ENCODE peak calls at places on chromosomes 11 and 22, in four cellular contexts. B is suprapubic skin; J is Jurkat, Clone E6-1; A is bronchial epithelial cell. I is an unnamed sample.

GRCh38 chr11:62708423-62709261 is 1.2 kb downstream of the GNG3 start:
- DNase-seq in J (no peak), B (no peak), A (peak; percentile 38), I (peak; percentile 53)

GRCh38 chr11:70381872-70382842 is 16.2 kb upstream of the CTTN start:
- DNase-seq in J (no peak), B (no peak), A (no peak), I (no peak)

GRCh38 chr11:131370090-131370751 is at the start of gene NTM:
- DNase-seq in J (no peak), B (no peak), A (peak; percentile 22), I (peak; percentile 69)

GRCh38 chr22:38792833-38793232 is 1.1 kb downstream of the DNAL4 start:
- DNase-seq in B (no peak), A (peak; percentile 72), J (no peak), I (no peak)

GRCh38 chr22:47375621-47376321 is 613.3 kb downstream of the TBC1D22A start:
- DNase-seq in A (no peak), J (no peak), B (no peak), I (no peak)

GRCh38 chr11:91231226-91231625 is 993.4 kb upstream of the FAT3 start:
- DNase-seq in A (no peak), B (no peak), J (no peak), I (no peak)

GRCh38 chr11:29333993-29334780 is 682.6 kb downstream of the KCNA4 start:
- DNase-seq in A (peak; percentile 58), J (peak; percentile 11), B (no peak), I (peak; percentile 18)

GRCh38 chr22:19984201-19984753 is 32.3 kb downstream of the ARVCF start:
- DNase-seq in A (peak; percentile 95), B (no peak), J (no peak), I (no peak)

GRCh38 chr11:33912405-33913361 is 20.8 kb upstream of the LMO2 start:
- DNase-seq in J (no peak), B (no peak), A (peak; percentile 95), I (no peak)

GRCh38 chr11:100925935-100926334 is 203.7 kb downstream of the PGR start:
- DNase-seq in B (no peak), A (peak; percentile 69), J (no peak), I (peak; percentile 26)

GRCh38 chr11:119339581-119340334 is 925 bp downstream of the C1QTNF5 start:
- DNase-seq in A (no peak), J (no peak), B (no peak), I (peak; percentile 63)

GRCh38 chr11:636511-637332 is at the start of gene DRD4:
- DNase-seq in J (no peak), A (no peak), B (no peak), I (no peak)

GRCh38 chr11:129319201-129319600 is 56.4 kb upstream of the BARX2 start:
- DNase-seq in A (no peak), J (no peak), B (no peak), I (no peak)

GRCh38 chr11:129319751-129320150 is 55.9 kb upstream of the BARX2 start:
- DNase-seq in B (no peak), A (no peak), J (no peak), I (no peak)

GRCh38 chr11:129316781-129317180 is 58.9 kb upstream of the BARX2 start:
- DNase-seq in A (no peak), J (no peak), B (no peak), I (no peak)

GRCh38 chr11:129315781-129316579 is 59.7 kb upstream of the BARX2 start:
- DNase-seq in A (peak; percentile 83), B (no peak), J (no peak), I (peak; percentile 65)

DNA sequence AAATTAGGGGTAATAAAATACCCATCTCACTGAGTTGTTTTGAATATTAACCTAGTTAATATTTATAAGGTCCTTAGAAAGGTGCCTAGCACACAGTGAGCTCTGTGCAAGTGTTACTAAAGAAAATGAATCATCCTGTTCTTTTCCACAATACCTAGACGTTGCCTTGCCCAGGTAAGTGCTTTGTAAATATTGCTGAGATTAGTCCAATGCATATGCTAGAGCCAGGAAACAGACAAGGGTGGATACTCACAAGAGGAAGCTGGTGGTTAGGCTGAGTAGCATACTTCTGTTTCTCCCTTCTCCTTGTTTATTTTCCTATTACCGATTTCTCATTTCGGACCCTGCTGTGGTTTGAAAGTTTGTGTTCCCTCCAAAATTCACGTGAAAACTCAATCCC is 58.1 kb upstream of the BARX2 start:
- DNase-seq in J (no peak), B (no peak), A (peak; percentile 96), I (peak; percentile 89)
- H3K4me3 ChIP-seq in J (no peak overlapping the region), B (no peak overlapping the region), A (no peak overlapping the region), I (no peak overlapping the region)

DNA sequence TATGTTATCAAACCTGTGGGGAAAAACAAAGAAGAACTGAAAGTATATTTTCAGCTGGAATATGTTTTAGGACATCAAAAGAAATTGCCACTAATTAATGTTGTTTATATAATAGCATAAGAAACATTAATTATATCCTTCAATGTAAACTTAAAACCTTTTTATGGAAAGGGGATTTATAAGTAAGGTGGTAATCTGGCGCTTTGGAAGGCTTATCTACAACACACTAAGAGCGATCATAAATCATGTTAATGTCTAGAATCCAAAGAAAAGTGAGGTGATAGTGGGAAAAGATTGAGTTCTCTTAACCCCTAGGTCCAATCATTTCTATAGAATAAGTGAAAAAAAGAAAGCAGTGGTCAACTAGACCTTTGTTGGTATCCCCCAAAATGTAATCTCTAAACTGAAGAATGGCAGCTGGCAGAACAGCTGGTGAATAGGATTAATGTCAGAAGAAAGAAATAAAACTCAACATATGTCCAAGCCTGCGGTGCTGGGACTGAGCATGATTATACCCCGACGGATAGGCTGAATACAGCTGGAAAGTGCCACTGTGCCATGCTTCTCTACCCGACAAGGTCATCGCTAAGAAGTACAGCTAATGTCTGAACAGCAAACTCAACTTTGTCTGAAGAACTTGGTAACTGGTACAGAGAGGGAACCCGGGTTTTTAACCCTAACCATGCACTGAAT is 64.0 kb downstream of the SOX6 start:
- DNase-seq in J (no peak), A (no peak), B (no peak), I (no peak)
- H3K4me3 ChIP-seq in J (no peak overlapping the region), A (no peak overlapping the region), B (no peak overlapping the region), I (no peak overlapping the region)

DNA sequence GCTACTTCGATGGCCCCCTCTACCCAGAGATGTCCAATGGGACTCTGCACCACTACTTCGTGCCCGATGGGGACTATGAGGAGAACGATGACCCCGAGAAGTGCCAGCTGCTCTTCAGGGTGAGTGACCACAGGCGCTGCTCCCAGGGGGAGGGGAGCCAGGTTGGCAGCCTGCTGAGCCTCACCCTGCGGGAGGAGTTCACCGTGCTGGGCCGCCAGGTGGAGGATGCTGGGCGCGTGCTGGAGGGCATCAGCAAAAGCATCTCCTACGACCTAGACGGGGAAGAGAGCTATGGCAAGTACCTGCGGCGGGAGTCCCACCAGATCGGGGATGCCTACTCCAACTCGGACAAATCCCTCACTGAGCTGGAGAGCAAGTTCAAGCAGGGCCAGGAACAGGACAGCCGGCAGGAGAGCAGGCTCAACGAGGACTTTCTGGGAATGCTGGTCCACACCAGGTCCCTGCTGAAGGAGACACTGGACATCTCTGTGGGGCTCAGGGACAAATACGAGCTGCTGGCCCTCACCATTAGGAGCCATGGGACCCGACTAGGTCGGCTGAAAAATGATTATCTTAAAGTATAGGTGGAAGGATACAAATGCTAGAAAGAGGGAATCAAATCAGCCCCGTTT is 783 bp downstream of the FIBIN start:
- DNase-seq in J (no peak), A (no peak), B (no peak), I (no peak)
- H3K4me3 ChIP-seq in J (no peak overlapping the region), A (peak overlapping the region; percentile 70), B (peak overlapping the region; percentile 52), I (no peak overlapping the region)

GRCh38 chr11:78450866-78451265 is 33.2 kb upstream of the GAB2 start:
- DNase-seq in B (no peak), A (no peak), J (no peak), I (no peak)

GRCh38 chr11:78451371-78452150 is 33.9 kb upstream of the GAB2 start:
- DNase-seq in A (no peak), J (no peak), B (no peak), I (peak; percentile 81)

GRCh38 chr11:78446210-78446609 is 28.6 kb upstream of the GAB2 start:
- DNase-seq in J (no peak), B (no peak), A (no peak), I (no peak)

GRCh38 chr11:78453140-78453935 is 35.7 kb upstream of the GAB2 start:
- DNase-seq in A (no peak), B (no peak), J (peak; percentile 47), I (no peak)

GRCh38 chr11:78449866-78450265 is 32.2 kb upstream of the GAB2 start:
- DNase-seq in J (no peak), A (no peak), B (no peak), I (no peak)
- H3K4me3 ChIP-seq in J (no peak overlapping the region), A (no peak overlapping the region), B (no peak overlapping the region), I (no peak overlapping the region)

GRCh38 chr22:45612940-45613339 is 58.7 kb upstream of the ATXN10 start:
- DNase-seq in J (no peak), A (no peak), B (no peak), I (no peak)
- H3K4me3 ChIP-seq in J (no peak overlapping the region), A (no peak overlapping the region), B (peak overlapping the region; percentile 20), I (no peak overlapping the region)

GRCh38 chr11:22432331-22433065 is 94.3 kb downstream of the SLC17A6 start:
- DNase-seq in B (peak; percentile 74), A (no peak), J (no peak), I (no peak)
- H3K4me3 ChIP-seq in B (peak overlapping the region; percentile 36), A (peak overlapping the region; percentile 24), J (no peak overlapping the region), I (no peak overlapping the region)

DNA sequence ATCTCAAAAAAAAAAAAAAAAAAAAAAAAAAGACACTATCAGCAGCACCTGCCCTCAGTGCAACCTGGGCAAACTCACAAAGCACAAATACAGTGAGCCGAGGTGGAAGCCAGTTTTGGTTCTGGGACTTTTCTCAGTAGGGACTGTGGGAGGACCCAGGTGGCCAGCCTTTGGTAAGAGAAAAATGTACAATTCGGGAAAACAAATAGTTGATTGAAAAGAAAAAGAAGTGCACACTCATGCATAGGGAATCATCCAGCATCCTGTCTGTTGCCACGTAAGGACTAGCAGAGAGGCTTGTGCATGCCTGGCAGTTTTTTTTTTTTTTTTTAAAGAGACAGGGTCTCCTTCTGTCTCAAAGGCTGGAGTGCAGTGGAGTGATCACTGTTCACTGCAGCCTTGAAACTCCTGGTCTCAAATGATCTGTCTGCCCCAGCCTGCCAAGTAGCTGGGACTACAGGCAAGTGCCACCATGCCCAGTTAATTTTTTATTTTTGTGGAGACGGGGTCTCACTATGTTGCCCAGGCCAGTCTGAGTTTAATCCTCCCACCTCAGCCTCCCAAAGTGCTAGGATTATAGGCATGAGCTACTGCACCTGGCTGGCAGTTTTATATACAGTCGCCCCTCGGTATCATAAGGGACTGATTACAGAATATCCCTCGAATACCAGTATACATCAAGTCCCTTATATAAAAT is 36.7 kb downstream of the TPST2 start:
- DNase-seq in J (peak; percentile 14), B (no peak), A (peak; percentile 73), I (no peak)
- H3K4me3 ChIP-seq in J (no peak overlapping the region), B (no peak overlapping the region), A (no peak overlapping the region), I (no peak overlapping the region)

I was measured in small intestine.